ENCODE peak calls at places on chromosomes 16 and 17, in seven cellular contexts. Q is HepG2, R is GM12878, Z is HCT116, P is H1, A is SK-N-SH, G is K562. S is an unnamed sample.

GRCh38 chr16:90019543-90020259 is 445 bp upstream of the DBNDD1 start:
- DNase-seq in G (peak; percentile 95), A (peak; percentile 94), P (peak; percentile 85), Q (peak; percentile 67), Z (no peak), R (no peak), S (no peak)

GRCh38 chr17:65131946-65132345 is 5.2 kb upstream of the RGS9 start:
- DNase-seq in R (no peak), P (no peak), Z (no peak), A (no peak), G (no peak), Q (peak; percentile 57), S (no peak)

GRCh38 chr16:23424292-23424958 is 28.6 kb downstream of the COG7 start:
- DNase-seq in P (no peak), A (no peak), Q (no peak), Z (no peak), R (no peak), G (no peak), S (peak; percentile 79)

GRCh38 chr17:82338858-82339633 is 5.5 kb upstream of the SECTM1 start:
- DNase-seq in Q (no peak), G (peak; percentile 76), A (no peak), R (no peak), P (no peak), Z (peak; percentile 72), S (peak; percentile 85)

GRCh38 chr16:1902547-1903219 is 15.5 kb downstream of the HS3ST6 start:
- DNase-seq in P (no peak), Q (no peak), R (no peak), Z (no peak), G (no peak), A (peak; percentile 48), S (no peak)

GRCh38 chr17:19002805-19003542 is 1.6 kb downstream of the FAM83G start:
- DNase-seq in P (no peak), R (no peak), A (no peak), Z (no peak), G (no peak), Q (no peak), S (no peak)

GRCh38 chr17:39919087-39919683 is 750 bp upstream of the GSDMB start:
- DNase-seq in Q (no peak), G (peak; percentile 61), Z (no peak), R (no peak), A (no peak), P (no peak), S (no peak)

GRCh38 chr17:82697808-82698064 is 762 bp downstream of the RAB40B start:
- DNase-seq in R (no peak), P (no peak), Q (no peak), Z (no peak), G (no peak), A (no peak), S (no peak)

GRCh38 chr16:85576944-85577343 is 36.2 kb upstream of the GSE1 start:
- DNase-seq in Q (no peak), P (no peak), A (no peak), R (no peak), G (no peak), Z (no peak), S (no peak)

GRCh38 chr16:67470314-67470713 is 10.6 kb downstream of the ATP6V0D1 start:
- DNase-seq in Z (no peak), P (no peak), Q (no peak), G (no peak), A (peak; percentile 61), R (no peak), S (peak; percentile 51)

GRCh38 chr17:17749921-17750320 is 68.7 kb downstream of the RAI1 start:
- DNase-seq in A (peak; percentile 83), G (peak; percentile 63), P (peak; percentile 81), Z (peak; percentile 42), Q (peak; percentile 36), R (peak; percentile 51), S (peak; percentile 66)

GRCh38 chr17:59829217-59830006 is 63.3 kb downstream of the TUBD1 start:
- DNase-seq in P (no peak), G (peak; percentile 60), Z (peak; percentile 100), A (peak; percentile 44), R (peak; percentile 100), Q (peak; percentile 97), S (no peak)

GRCh38 chr17:20120835-20121234 is 111.7 kb downstream of the SPECC1 start:
- DNase-seq in Q (no peak), Z (no peak), G (no peak), P (no peak), R (no peak), A (no peak), S (peak; percentile 10)

GRCh38 chr16:11551842-11552241 is 34.9 kb downstream of the LITAF start:
- DNase-seq in R (no peak), P (no peak), Q (no peak), Z (no peak), G (no peak), A (no peak), S (no peak)

GRCh38 chr17:9837551-9838471 is 12.1 kb downstream of the GLP2R start:
- DNase-seq in P (no peak), A (no peak), R (no peak), Z (no peak), G (no peak), Q (no peak), S (no peak)

GRCh38 chr16:57955572-57955971 is 15.4 kb downstream of the CNGB1 start:
- DNase-seq in P (no peak), Q (no peak), G (no peak), Z (no peak), R (no peak), A (no peak), S (peak; percentile 63)

GRCh38 chr16:5011637-5012036 is 22.1 kb downstream of the NAGPA start:
- DNase-seq in P (no peak), Q (no peak), R (no peak), A (no peak), Z (no peak), G (no peak), S (no peak)

GRCh38 chr16:9904526-9904925 is 277.7 kb downstream of the GRIN2A start:
- DNase-seq in G (no peak), Q (no peak), A (no peak), Z (no peak), R (no peak), P (no peak), S (no peak)

GRCh38 chr16:51994597-51994996 is 552.3 kb downstream of the TOX3 start:
- DNase-seq in A (no peak), P (no peak), Q (peak; percentile 37), G (no peak), R (no peak), Z (no peak), S (peak; percentile 79)

GRCh38 chr17:78357177-78357586 is 2.7 kb downstream of the SOCS3 start:
- DNase-seq in P (no peak), Z (no peak), R (no peak), Q (no peak), A (peak; percentile 72), G (no peak), S (no peak)

GRCh38 chr17:19424934-19425868 is 14.2 kb downstream of the RNF112 start:
- DNase-seq in G (no peak), R (no peak), Z (no peak), P (no peak), A (no peak), Q (no peak), S (no peak)

GRCh38 chr16:6066601-6067000 is 969.0 kb upstream of the EEF2KMT start:
- DNase-seq in G (no peak), Q (no peak), P (no peak), A (no peak), Z (no peak), R (no peak), S (no peak)

GRCh38 chr16:72464597-72465368 is 292.8 kb upstream of the PMFBP1 start:
- DNase-seq in Q (no peak), A (no peak), G (no peak), P (no peak), Z (no peak), R (no peak), S (no peak)
- TF ChIP-seq JUND in Q (no peak), A (no peak), G (no peak), P (no peak), Z (no peak), R (no peak), S (no peak)

DNA sequence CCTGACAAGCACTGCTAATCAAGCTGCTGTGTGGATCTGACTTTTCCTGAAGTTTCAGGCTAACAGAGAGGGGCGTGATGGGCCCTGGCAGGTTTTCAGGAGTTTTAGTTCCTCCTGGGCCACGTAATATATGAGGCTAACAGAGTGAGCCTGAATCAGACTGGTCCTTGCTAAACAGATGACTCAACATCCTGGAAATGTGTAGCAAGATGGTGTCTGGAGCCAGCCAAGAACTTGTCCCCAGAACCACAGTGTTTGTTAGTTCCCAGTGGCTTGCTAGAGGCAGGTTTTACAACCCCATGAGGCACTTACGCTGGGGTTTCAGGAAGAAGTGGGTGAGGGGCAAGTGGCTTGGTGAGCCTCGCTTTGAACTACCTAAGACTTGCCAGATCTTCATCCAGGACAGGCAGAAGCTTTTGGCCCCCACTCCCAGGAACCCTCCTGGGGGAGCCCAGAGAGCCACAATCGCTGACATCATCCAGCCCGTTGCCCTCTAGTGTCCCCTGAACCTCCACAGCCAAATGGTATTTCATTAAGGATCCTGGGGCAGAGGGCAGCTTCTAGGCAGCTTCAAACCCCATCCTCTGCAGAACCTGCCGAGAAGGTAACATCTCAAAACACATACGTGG is 15.9 kb downstream of the TMEM92 start:
- DNase-seq in Z (peak; percentile 29), R (no peak), Q (no peak), G (no peak), A (no peak), P (no peak), S (peak; percentile 59)
- TF ChIP-seq JUND in Z (peak; percentile 32), R (no peak), Q (no peak), G (peak; percentile 62), A (no peak), P (no peak), S (no peak)

GRCh38 chr16:86665319-86665675 is 86.9 kb downstream of the FOXL1 start:
- DNase-seq in A (no peak), P (no peak), G (no peak), Q (peak; percentile 32), Z (no peak), R (peak; percentile 28), S (no peak)

GRCh38 chr16:86662740-86663139 is 84.4 kb downstream of the FOXL1 start:
- DNase-seq in G (no peak), R (no peak), A (no peak), Q (no peak), P (no peak), Z (no peak), S (no peak)

GRCh38 chr16:86663691-86664517 is 85.6 kb downstream of the FOXL1 start:
- DNase-seq in P (no peak), A (no peak), Z (no peak), R (no peak), G (no peak), Q (no peak), S (no peak)

GRCh38 chr16:86665929-86666328 is 87.6 kb downstream of the FOXL1 start:
- DNase-seq in Q (no peak), G (no peak), Z (no peak), P (no peak), A (no peak), R (no peak), S (no peak)

GRCh38 chr16:86664518-86665318 is 86.4 kb downstream of the FOXL1 start:
- DNase-seq in Z (peak; percentile 96), G (peak; percentile 51), P (no peak), Q (peak; percentile 84), R (peak; percentile 71), A (no peak), S (no peak)
- TF ChIP-seq JUND in Z (peak; percentile 98), G (peak; percentile 89), P (no peak), Q (peak; percentile 96), R (no peak), A (peak; percentile 97), S (no peak)

DNA sequence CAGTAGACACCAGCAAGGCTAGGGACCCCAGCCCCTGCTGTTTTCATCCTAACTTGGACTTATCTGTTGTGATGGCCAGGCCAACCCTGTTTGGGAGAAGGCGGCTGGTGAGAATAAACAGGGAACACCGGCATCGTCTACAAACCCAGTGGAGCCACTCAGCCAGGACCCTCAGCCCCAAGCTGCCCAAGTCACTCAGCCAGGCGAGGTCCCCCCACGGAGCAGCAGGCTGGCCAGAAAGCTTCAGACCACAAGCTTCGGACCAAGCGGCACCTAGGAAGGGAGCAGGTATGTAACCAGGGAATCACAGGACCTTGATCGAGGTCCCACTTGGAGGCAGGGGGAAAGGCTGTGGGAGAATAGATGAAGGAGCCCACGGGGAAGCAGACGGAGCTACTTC is 23.4 kb downstream of the RBFOX3 start:
- DNase-seq in A (no peak), Q (no peak), R (no peak), P (no peak), G (no peak), Z (no peak), S (no peak)
- TF ChIP-seq JUND in A (no peak), Q (no peak), R (no peak), P (no peak), G (no peak), Z (no peak), S (no peak)